ENCODE peak calls at places on chromosomes 1 and 21, in seven cellular contexts. J, Q, X, E, O, F and I are unnamed samples.

GRCh38 chr21:36132691-36133090 is 2.2 kb upstream of the CBR3 start:
- DNase-seq in Q (no peak), F (no peak), J (no peak), O (no peak), E (no peak), X (no peak), I (no peak)

GRCh38 chr1:213989071-213989739 is 1.4 kb downstream of the PROX1 start:
- DNase-seq in X (no peak), F (no peak), E (no peak), J (peak), O (no peak), Q (no peak), I (no peak)

GRCh38 chr1:233326319-233326994 is 1.1 kb upstream of the MAP3K21 start:
- DNase-seq in E (no peak), O (no peak), X (no peak), Q (no peak), J (no peak), F (peak), I (no peak)

GRCh38 chr1:115764541-115764940 is 4.0 kb downstream of the CASQ2 start:
- DNase-seq in E (no peak), F (peak), Q (no peak), J (peak), O (no peak), X (no peak), I (peak)

GRCh38 chr1:234919061-234919755 is 209.4 kb downstream of the TOMM20 start:
- DNase-seq in F (no peak), J (no peak), X (peak), Q (no peak), O (no peak), E (no peak), I (no peak)

GRCh38 chr1:200739499-200740290 is 1.0 kb downstream of the CAMSAP2 start:
- DNase-seq in X (no peak), E (peak), J (peak), F (peak), O (no peak), Q (no peak), I (no peak)

GRCh38 chr1:8533124-8533523 is 215.2 kb downstream of the SLC45A1 start:
- DNase-seq in F (no peak), X (no peak), Q (no peak), O (no peak), E (no peak), J (no peak), I (no peak)

GRCh38 chr1:115538579-115538978 is 103.2 kb upstream of the VANGL1 start:
- DNase-seq in F (no peak), O (no peak), Q (no peak), E (no peak), J (no peak), X (no peak), I (no peak)

GRCh38 chr1:147902183-147902845 is at the start of gene GJA8:
- DNase-seq in E (no peak), Q (no peak), F (no peak), O (peak), X (no peak), J (no peak), I (no peak)

GRCh38 chr1:27137022-27137542 is 17.8 kb downstream of the SLC9A1 start:
- DNase-seq in F (no peak), J (no peak), X (no peak), O (no peak), Q (peak), E (peak), I (no peak)

GRCh38 chr21:45150630-45151265 is 76.4 kb downstream of the ADARB1 start:
- DNase-seq in F (no peak), J (peak), E (no peak), O (no peak), X (no peak), Q (no peak), I (no peak)

GRCh38 chr1:211975152-211975941 is 60.0 kb downstream of the INTS7 start:
- DNase-seq in E (no peak), O (no peak), J (no peak), Q (no peak), F (no peak), X (peak), I (no peak)

GRCh38 chr1:116289219-116289618 is 83.8 kb upstream of the ATP1A1 start:
- DNase-seq in Q (no peak), F (no peak), X (no peak), O (no peak), J (no peak), E (no peak), I (no peak)